ENCODE peak calls at places on chromosomes 6 and 20, in eight cellular contexts. L, J, Z, R, V, P, U and X are unnamed samples.
A peak's percentile ranks its signal among the peaks of the same experiment; 100 is the strongest.

GRCh38 chr20:2446845-2447244 is 23.7 kb downstream of the SNRPB start:
- DNase-seq in U (no peak), R (no peak), Z (no peak), P (no peak), J (no peak), V (no peak), L (no peak), X (no peak)

GRCh38 chr6:43077981-43078411 is 1.9 kb downstream of the PTK7 start:
- DNase-seq in J (no peak), R (no peak), P (no peak), Z (no peak), V (no peak), L (no peak), U (peak; percentile 27), X (no peak)

GRCh38 chr6:135880066-135880972 is 28.8 kb downstream of the PDE7B start:
- DNase-seq in R (no peak), U (peak; percentile 18), Z (no peak), J (no peak), P (no peak), V (no peak), L (peak; percentile 72), X (no peak)

GRCh38 chr6:37538107-37538506 is 38.4 kb upstream of the CCDC167 start:
- DNase-seq in L (peak; percentile 39), Z (no peak), V (no peak), R (no peak), U (peak; percentile 44), J (no peak), P (no peak), X (no peak)

GRCh38 chr6:136113736-136114173 is 136.4 kb downstream of the MTFR2 start:
- DNase-seq in R (peak; percentile 68), L (peak; percentile 11), V (no peak), Z (peak; percentile 71), P (peak; percentile 63), J (no peak), U (peak; percentile 55), X (peak; percentile 39)

GRCh38 chr6:169119669-169120068 is 134.0 kb downstream of the THBS2 start:
- DNase-seq in U (no peak), P (no peak), J (no peak), Z (no peak), V (no peak), R (no peak), L (no peak), X (no peak)

GRCh38 chr6:146433881-146434741 is 109.5 kb upstream of the RAB32 start:
- DNase-seq in L (no peak), J (no peak), R (no peak), U (no peak), Z (peak; percentile 29), P (no peak), V (no peak), X (no peak)

GRCh38 chr6:317068-317451 is 24.8 kb downstream of the DUSP22 start:
- DNase-seq in J (no peak), L (no peak), Z (no peak), V (no peak), P (no peak), R (no peak), U (no peak), X (no peak)

GRCh38 chr20:63652192-63652980 is 838 bp downstream of the STMN3 start:
- DNase-seq in L (no peak), Z (peak; percentile 40), J (no peak), R (no peak), U (peak; percentile 51), V (no peak), P (no peak), X (no peak)

GRCh38 chr6:127547215-127547614 is 28.1 kb upstream of the MTCL3 start:
- DNase-seq in Z (no peak), V (no peak), R (no peak), L (no peak), U (peak; percentile 10), P (no peak), J (no peak), X (no peak)